ENCODE peak calls at places on chromosomes 2 and 18, in four cellular contexts. F is CD4-positive, alpha-beta T cell; R is activated T-cell treated with anti-CD3 and anti-CD28 coated beads, Interleukin-2, amount 50 U/mL, for 48 hours; O is dermis blood vessel endothelial cell. B is an unnamed sample.

GRCh38 chr2:53964987-53965687 is 5.7 kb downstream of the PSME4 start:
- DNase-seq in R (no peak), F (no peak), O (no peak), B (no peak)

GRCh38 chr2:70104231-70105111 is 17.2 kb downstream of the PCBP1 start:
- DNase-seq in O (no peak), R (no peak), F (no peak), B (no peak)

GRCh38 chr2:133892352-133892913 is 324.2 kb upstream of the NCKAP5 start:
- DNase-seq in O (no peak), F (no peak), R (no peak), B (no peak)

GRCh38 chr2:205934443-205934842 is 151.5 kb downstream of the INO80D start:
- DNase-seq in O (peak; percentile 49), F (no peak), R (no peak), B (no peak)

GRCh38 chr18:70337139-70337972 is 48.5 kb downstream of the SOCS6 start:
- DNase-seq in O (peak; percentile 76), R (no peak), F (no peak), B (no peak)

GRCh38 chr2:54962935-54963334 is 87.3 kb downstream of the RTN4 start:
- DNase-seq in F (no peak), R (no peak), O (no peak), B (no peak)

GRCh38 chr18:50073319-50073718 is 121.6 kb downstream of the MYO5B start:
- DNase-seq in O (no peak), R (no peak), F (no peak), B (no peak)

GRCh38 chr2:240463866-240464481 is 28.5 kb downstream of the GPC1 start:
- DNase-seq in F (no peak), R (no peak), O (no peak), B (no peak)

GRCh38 chr2:55861733-55862132 is 61.8 kb downstream of the EFEMP1 start:
- DNase-seq in O (no peak), R (no peak), F (no peak), B (no peak)

GRCh38 chr2:26245231-26245732 is 543 bp downstream of the HADHB start:
- DNase-seq in O (no peak), R (peak; percentile 65), F (peak; percentile 27), B (peak; percentile 42)

GRCh38 chr2:150125708-150126107 is 361.8 kb downstream of the RND3 start:
- DNase-seq in O (peak; percentile 56), F (no peak), R (no peak), B (no peak)

GRCh38 chr18:39274535-39274934 is 1708.9 kb upstream of the CELF4 start:
- DNase-seq in O (peak; percentile 18), F (no peak), R (no peak), B (no peak)

GRCh38 chr2:240934701-240935100 is 28.6 kb downstream of the CROCC2 start:
- DNase-seq in O (no peak), R (peak; percentile 5), F (no peak), B (no peak)

GRCh38 chr2:241063587-241063986 is 38.5 kb downstream of the MTERF4 start:
- DNase-seq in O (no peak), R (no peak), F (no peak), B (no peak)

GRCh38 chr2:221552282-221552681 is 19.8 kb downstream of the EPHA4 start:
- DNase-seq in O (no peak), F (no peak), R (no peak), B (no peak)

GRCh38 chr2:61247204-61247812 is 85.3 kb downstream of the C2orf74 start:
- DNase-seq in R (no peak), O (no peak), F (no peak), B (no peak)

GRCh38 chr2:190791983-190792575 is 88.5 kb upstream of the GLS start:
- DNase-seq in O (peak; percentile 58), F (no peak), R (no peak), B (no peak)

GRCh38 chr2:238277695-238278094 is 10.7 kb downstream of the PER2 start:
- DNase-seq in R (no peak), O (no peak), F (no peak), B (no peak)

GRCh38 chr2:171574149-171574795 is 52.0 kb downstream of the CYBRD1 start:
- DNase-seq in O (peak; percentile 86), R (peak; percentile 91), F (peak; percentile 73), B (peak; percentile 26)

GRCh38 chr18:54983041-54983686 is 23.9 kb upstream of the CCDC68 start:
- DNase-seq in O (peak; percentile 70), R (no peak), F (no peak), B (peak; percentile 20)

GRCh38 chr2:43384143-43384542 is 157.7 kb upstream of the ZFP36L2 start:
- DNase-seq in F (no peak), O (no peak), R (no peak), B (no peak)

GRCh38 chr2:113173563-113174368 is at the start of gene PSD4:
- DNase-seq in F (peak; percentile 80), R (peak; percentile 92), O (no peak), B (no peak)

GRCh38 chr2:60898567-60898966 is 17.2 kb downstream of the REL start:
- DNase-seq in F (no peak), O (no peak), R (no peak), B (no peak)

GRCh38 chr18:8366656-8367055 is 242.6 kb upstream of the RAB12 start:
- DNase-seq in O (no peak), R (no peak), F (no peak), B (peak; percentile 14)

GRCh38 chr18:59697236-59697932 is at the start of gene CCBE1:
- DNase-seq in O (peak; percentile 72), F (no peak), R (peak; percentile 74), B (no peak)

GRCh38 chr2:209998596-209998995 is 3.8 kb upstream of the RPE start:
- DNase-seq in O (peak; percentile 71), F (no peak), R (no peak), B (no peak)

GRCh38 chr2:191857406-191857805 is 10.5 kb upstream of the CAVIN2 start:
- DNase-seq in R (no peak), O (peak; percentile 97), F (no peak), B (no peak)

GRCh38 chr2:60899230-60899891 is 18.0 kb downstream of the REL start:
- DNase-seq in R (peak; percentile 46), O (peak; percentile 59), F (no peak), B (no peak)

B was measured in cerebellum.